ENCODE peak calls at places on chromosome 6, in six cellular contexts. A, C, G, V, L and W are unnamed samples.
A peak's percentile ranks its signal among the peaks of the same experiment; 100 is the strongest.

GRCh38 chr6:156686429-156686939 is 90.7 kb upstream of the ARID1B start:
- DNase-seq in A (peak; percentile 37), C (no peak), G (no peak), V (peak; percentile 68), L (no peak), W (peak; percentile 61)

GRCh38 chr6:170208171-170208601 is 82.7 kb downstream of the DLL1 start:
- DNase-seq in A (no peak), C (peak; percentile 2), G (no peak), V (no peak), L (peak; percentile 53), W (no peak)

GRCh38 chr6:14865609-14866100 is 380.2 kb upstream of the JARID2 start:
- DNase-seq in A (no peak), C (no peak), G (no peak), V (peak; percentile 59), L (no peak), W (no peak)

GRCh38 chr6:5205877-5206840 is 54.6 kb downstream of the LYRM4 start:
- DNase-seq in A (peak; percentile 71), C (peak; percentile 68), G (peak; percentile 66), V (no peak), L (peak; percentile 86), W (no peak)

GRCh38 chr6:56096946-56097345 is 150.4 kb downstream of the COL21A1 start:
- DNase-seq in A (no peak), C (no peak), G (no peak), V (no peak), L (no peak), W (no peak)

GRCh38 chr6:99349620-99350141 is at the start of gene FAXC:
- DNase-seq in A (peak; percentile 67), C (no peak), G (no peak), V (no peak), L (no peak), W (no peak)

GRCh38 chr6:170116643-170117042 is 174.2 kb downstream of the DLL1 start:
- DNase-seq in A (no peak), C (no peak), G (no peak), V (peak; percentile 42), L (no peak), W (no peak)

GRCh38 chr6:20564269-20564668 is 30.0 kb downstream of the CDKAL1 start:
- DNase-seq in A (no peak), C (no peak), G (no peak), V (no peak), L (no peak), W (no peak)

GRCh38 chr6:136486357-136486756 is 63.9 kb downstream of the MAP7 start:
- DNase-seq in A (no peak), C (no peak), G (no peak), V (no peak), L (no peak), W (no peak)

GRCh38 chr6:33375143-33375649 is 16.4 kb upstream of the KIFC1 start:
- DNase-seq in A (peak; percentile 57), C (peak; percentile 92), G (peak; percentile 87), V (peak; percentile 72), L (peak; percentile 90), W (peak; percentile 71)

GRCh38 chr6:170445984-170446383 is 107.1 kb downstream of the PSMB1 start:
- DNase-seq in A (no peak), C (no peak), G (no peak), V (no peak), L (no peak), W (no peak)

GRCh38 chr6:120871416-120872261 is 462.6 kb downstream of the TBC1D32 start:
- DNase-seq in A (no peak), C (no peak), G (no peak), V (no peak), L (no peak), W (no peak)

GRCh38 chr6:9370480-9370879 is 935.1 kb upstream of the SLC35B3 start:
- DNase-seq in A (no peak), C (no peak), G (no peak), V (no peak), L (no peak), W (no peak)

GRCh38 chr6:38570750-38571149 is 69.0 kb downstream of the BTBD9 start:
- DNase-seq in A (no peak), C (no peak), G (no peak), V (no peak), L (no peak), W (no peak)

GRCh38 chr6:35370799-35371493 is 28.6 kb downstream of the PPARD start:
- DNase-seq in A (no peak), C (peak; percentile 27), G (no peak), V (no peak), L (no peak), W (no peak)
- H3K27ac ChIP-seq in A (no peak overlapping the region), C (peak overlapping the region; percentile 60), G (no peak overlapping the region), V (peak overlapping the region; percentile 58), L (peak overlapping the region; percentile 62), W (peak overlapping the region; percentile 65)

DNA sequence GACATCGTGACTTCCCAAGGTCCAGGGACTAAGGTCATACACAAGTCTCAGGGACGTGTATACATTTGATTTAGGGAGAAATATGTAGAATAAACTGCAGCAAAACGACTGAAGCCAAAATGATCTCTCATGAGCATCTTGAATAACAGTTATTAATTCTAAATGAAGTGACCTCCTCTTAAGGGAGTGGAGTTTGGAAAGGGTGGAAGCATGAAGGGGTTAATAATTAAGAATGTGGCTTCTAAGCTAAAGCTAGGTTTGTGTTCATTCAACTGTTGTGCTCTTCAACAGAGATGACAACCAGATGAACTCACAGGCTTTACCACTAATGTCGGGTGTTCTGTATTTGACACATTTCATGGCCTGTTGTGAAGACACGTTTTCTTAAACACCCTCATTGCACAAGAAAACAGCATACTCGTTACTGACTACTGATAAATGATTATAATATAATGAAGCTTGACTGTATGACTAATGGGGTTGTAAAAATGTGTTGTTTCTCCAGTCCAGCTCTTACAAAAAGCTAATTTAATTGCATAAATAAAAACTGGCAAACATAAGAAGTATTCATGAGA is 1.5 kb downstream of the PPP1R14C start:
- DNase-seq in A (no peak), C (no peak), G (no peak), V (no peak), L (no peak), W (peak; percentile 39)
- H3K27me3 ChIP-seq in A (no peaks in the 10 kb centered on the region), C (peaks cover 85% of the 10 kb centered on the region), G (peaks cover 48% of the 10 kb centered on the region), V (no peaks in the 10 kb centered on the region), L (no peaks in the 10 kb centered on the region), W (no peaks in the 10 kb centered on the region)

GRCh38 chr6:684831-685636 is 7.9 kb downstream of the EXOC2 start:
- DNase-seq in A (no peak), C (no peak), G (no peak), V (no peak), L (no peak), W (no peak)
- H3K4me1 ChIP-seq in A (no peaks in the 10 kb centered on the region), C (peaks cover 12% of the 10 kb centered on the region), G (peaks cover 25% of the 10 kb centered on the region), V (no peaks in the 10 kb centered on the region), L (peaks cover 11% of the 10 kb centered on the region), W (peaks cover 35% of the 10 kb centered on the region)

GRCh38 chr6:63447134-63447533 is 125.1 kb upstream of the LOC128125822 start:
- DNase-seq in A (no peak), C (no peak), G (no peak), V (no peak), L (no peak), W (no peak)
- H3K27ac ChIP-seq in A (no peak overlapping the region), C (no peak overlapping the region), G (no peak overlapping the region), V (no peak overlapping the region), L (no peak overlapping the region), W (no peak overlapping the region)

GRCh38 chr6:73746776-73747175 is 50.8 kb downstream of the CD109 start:
- DNase-seq in A (no peak), C (no peak), G (no peak), V (no peak), L (no peak), W (no peak)
- H3K27me3 ChIP-seq in A (no peaks in the 10 kb centered on the region), C (no peaks in the 10 kb centered on the region), G (no peaks in the 10 kb centered on the region), V (no peaks in the 10 kb centered on the region), L (no peaks in the 10 kb centered on the region), W (no peaks in the 10 kb centered on the region)

GRCh38 chr6:12606616-12607015 is 110.0 kb upstream of the PHACTR1 start:
- DNase-seq in A (no peak), C (no peak), G (no peak), V (no peak), L (no peak), W (no peak)

GRCh38 chr6:12603711-12604049 is 112.9 kb upstream of the PHACTR1 start:
- DNase-seq in A (no peak), C (no peak), G (no peak), V (no peak), L (no peak), W (no peak)

GRCh38 chr6:12608016-12608860 is 108.3 kb upstream of the PHACTR1 start:
- DNase-seq in A (no peak), C (no peak), G (no peak), V (no peak), L (no peak), W (peak; percentile 69)

GRCh38 chr6:12602951-12603710 is 113.4 kb upstream of the PHACTR1 start:
- DNase-seq in A (no peak), C (no peak), G (peak; percentile 48), V (no peak), L (no peak), W (peak; percentile 38)

GRCh38 chr6:12605888-12606345 is 110.7 kb upstream of the PHACTR1 start:
- DNase-seq in A (peak; percentile 34), C (peak; percentile 73), G (peak; percentile 50), V (peak; percentile 80), L (no peak), W (no peak)
- H3K4me1 ChIP-seq in A (no peaks in the 10 kb centered on the region), C (no peaks in the 10 kb centered on the region), G (peaks cover 9% of the 10 kb centered on the region), V (no peaks in the 10 kb centered on the region), L (peaks cover 10% of the 10 kb centered on the region), W (peaks cover 28% of the 10 kb centered on the region)

DNA sequence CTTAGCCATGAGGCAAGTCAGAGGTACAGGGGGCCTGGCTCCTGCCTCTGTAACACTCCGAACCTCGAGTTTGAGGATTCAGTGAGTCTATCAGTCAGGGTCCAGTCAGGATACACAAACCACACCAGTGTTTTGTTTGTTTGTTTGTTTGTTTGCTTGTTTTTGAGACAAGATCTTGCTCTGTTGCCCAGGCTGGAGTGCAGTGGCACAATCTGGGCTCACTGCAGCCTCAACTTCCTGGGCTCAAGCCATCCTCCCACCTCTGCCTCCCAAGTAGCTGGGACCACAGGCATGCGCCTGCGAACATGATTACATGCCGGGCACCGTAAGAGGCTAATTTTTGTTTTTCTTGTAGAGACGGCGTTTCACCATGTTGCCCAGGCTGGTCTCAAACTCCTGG is 40.2 kb downstream of the SRSF3 start:
- DNase-seq in A (no peak), C (no peak), G (no peak), V (no peak), L (no peak), W (no peak)
- H3K27ac ChIP-seq in A (no peak overlapping the region), C (peak overlapping the region; percentile 30), G (no peak overlapping the region), V (no peak overlapping the region), L (peak overlapping the region; percentile 53), W (no peak overlapping the region)

GRCh38 chr6:1368940-1369339 is 20.4 kb upstream of the FOXF2 start:
- DNase-seq in A (no peak), C (no peak), G (no peak), V (no peak), L (no peak), W (no peak)
- H3K27me3 ChIP-seq in A (no peaks in the 10 kb centered on the region), C (peaks cover 18% of the 10 kb centered on the region), G (peaks cover 6% of the 10 kb centered on the region), V (no peaks in the 10 kb centered on the region), L (no peaks in the 10 kb centered on the region), W (peaks cover 55% of the 10 kb centered on the region)

GRCh38 chr6:86738078-86738477 is 199.2 kb upstream of the HTR1E start:
- DNase-seq in A (no peak), C (no peak), G (no peak), V (no peak), L (no peak), W (no peak)
- H3K4me1 ChIP-seq in A (no peaks in the 10 kb centered on the region), C (no peaks in the 10 kb centered on the region), G (no peaks in the 10 kb centered on the region), V (no peaks in the 10 kb centered on the region), L (no peaks in the 10 kb centered on the region), W (no peaks in the 10 kb centered on the region)

GRCh38 chr6:11179978-11180303 is 52.5 kb downstream of the NEDD9 start:
- DNase-seq in A (no peak), C (no peak), G (no peak), V (no peak), L (no peak), W (no peak)
- H3K27ac ChIP-seq in A (no peak overlapping the region), C (no peak overlapping the region), G (no peak overlapping the region), V (no peak overlapping the region), L (no peak overlapping the region), W (no peak overlapping the region)